ENCODE peak calls at places on chromosomes 4 and X, in six cellular contexts. V is EL; W is stimulated activated CD8-positive, alpha-beta memory T cell treated with anti-CD3 and anti-CD28 coated beads, Interleukin-15, amount 100 ng/mL, for 4 hours; R is AG10803; S is AG09309; L is HT-29. Z is an unnamed sample.

GRCh38 chr4:181281451-181281850 is 961.8 kb upstream of the TENM3 start:
- DNase-seq in V (no peak), W (no peak), R (no peak), S (no peak), L (no peak), Z (no peak)

GRCh38 chrX:53160297-53160983 is 64.6 kb downstream of the KDM5C start:
- DNase-seq in V (no peak), W (no peak), R (peak), S (no peak), L (no peak), Z (peak)

GRCh38 chrX:134898450-134898849 is 92.3 kb upstream of the SMIM10 start:
- DNase-seq in V (peak), W (no peak), R (no peak), S (no peak), L (no peak), Z (no peak)

GRCh38 chrX:139881572-139881971 is 51.3 kb downstream of the ATP11C start:
- DNase-seq in V (peak), W (no peak), R (peak), S (peak), L (no peak), Z (no peak)

GRCh38 chr4:12595489-12595888 is 888.7 kb downstream of the RAB28 start:
- DNase-seq in V (no peak), W (no peak), R (no peak), S (no peak), L (no peak), Z (no peak)

GRCh38 chrX:86436116-86436515 is 287.9 kb downstream of the DACH2 start:
- DNase-seq in V (no peak), W (no peak), R (no peak), S (no peak), L (no peak), Z (no peak)

GRCh38 chr4:44671636-44672035 is 6.6 kb upstream of the GUF1 start:
- DNase-seq in V (no peak), W (no peak), R (no peak), S (no peak), L (no peak), Z (no peak)

GRCh38 chr4:3371038-3371437 is 70.7 kb upstream of the HGFAC start:
- DNase-seq in V (no peak), W (no peak), R (no peak), S (no peak), L (no peak), Z (peak)

GRCh38 chr4:98706200-98706813 is 47.9 kb upstream of the TSPAN5 start:
- DNase-seq in V (no peak), W (peak), R (no peak), S (no peak), L (no peak), Z (no peak)

GRCh38 chr4:26723216-26723615 is 137.4 kb upstream of the STIM2 start:
- DNase-seq in V (no peak), W (no peak), R (no peak), S (no peak), L (no peak), Z (no peak)

GRCh38 chrX:113804293-113804692 is 779.6 kb upstream of the HTR2C start:
- DNase-seq in V (no peak), W (no peak), R (no peak), S (no peak), L (no peak), Z (no peak)

GRCh38 chr4:113760094-113760851 is 1.3 kb downstream of the CAMK2D start:
- DNase-seq in V (peak), W (no peak), R (peak), S (no peak), L (peak), Z (peak)

GRCh38 chr4:17489721-17490120 is 22.2 kb downstream of the QDPR start:
- DNase-seq in V (no peak), W (no peak), R (no peak), S (no peak), L (no peak), Z (no peak)

GRCh38 chrX:148381603-148382002 is 118.8 kb upstream of the AFF2 start:
- DNase-seq in V (no peak), W (no peak), R (no peak), S (no peak), L (no peak), Z (no peak)

GRCh38 chr4:184097240-184097619 is 120.4 kb downstream of the ENPP6 start:
- DNase-seq in V (no peak), W (no peak), R (peak), S (no peak), L (no peak), Z (peak)

GRCh38 chr4:14695411-14695810 is 306.9 kb upstream of the CPEB2 start:
- DNase-seq in V (no peak), W (no peak), R (no peak), S (no peak), L (no peak), Z (no peak)

GRCh38 chrX:134172588-134173259 is 64.3 kb upstream of the CCDC160 start:
- DNase-seq in V (no peak), W (peak), R (no peak), S (no peak), L (no peak), Z (peak)

GRCh38 chr4:126697748-126698147 is 935.0 kb upstream of the INTU start:
- DNase-seq in V (peak), W (no peak), R (peak), S (peak), L (no peak), Z (no peak)

GRCh38 chrX:39905946-39906345 is 191.8 kb downstream of the BCOR start:
- DNase-seq in V (no peak), W (no peak), R (no peak), S (no peak), L (no peak), Z (no peak)

GRCh38 chrX:109384569-109385174 is 97.2 kb downstream of the GUCY2F start:
- DNase-seq in V (peak), W (no peak), R (peak), S (no peak), L (peak), Z (peak)

GRCh38 chrX:81174286-81174685 is 27.4 kb downstream of the HMGN5 start:
- DNase-seq in V (peak), W (no peak), R (peak), S (no peak), L (peak), Z (peak)

GRCh38 chr4:190015538-190016368 is 11.3 kb downstream of the FRG2 start:
- DNase-seq in V (no peak), W (no peak), R (no peak), S (no peak), L (no peak), Z (peak)

GRCh38 chrX:95076449-95076848 is 1402.4 kb downstream of the FAM133A start:
- DNase-seq in V (peak), W (no peak), R (peak), S (no peak), L (peak), Z (peak)

GRCh38 chr4:114921790-114922581 is 191.4 kb downstream of the NDST4 start:
- DNase-seq in V (no peak), W (no peak), R (no peak), S (no peak), L (peak), Z (peak)

GRCh38 chrX:46758956-46759644 is at the start of gene SLC9A7:
- DNase-seq in V (peak), W (peak), R (peak), S (no peak), L (peak), Z (peak)

GRCh38 chr4:57640391-57641100 is 530.4 kb upstream of the IGFBP7 start:
- DNase-seq in V (no peak), W (no peak), R (no peak), S (no peak), L (no peak), Z (no peak)

GRCh38 chrX:66408507-66408906 is 230.4 kb downstream of the EDA2R start:
- DNase-seq in V (no peak), W (no peak), R (no peak), S (no peak), L (peak), Z (no peak)

GRCh38 chrX:39828971-39829370 is 268.8 kb downstream of the BCOR start:
- DNase-seq in V (no peak), W (no peak), R (no peak), S (no peak), L (no peak), Z (no peak)

GRCh38 chr4:54315561-54315960 is 86.5 kb downstream of the PDGFRA start:
- DNase-seq in V (no peak), W (no peak), R (no peak), S (no peak), L (no peak), Z (no peak)

GRCh38 chr4:72679666-72680065 is 110.6 kb upstream of the ADAMTS3 start:
- DNase-seq in V (no peak), W (no peak), R (no peak), S (no peak), L (no peak), Z (no peak)

GRCh38 chr4:154208424-154208823 is 283.2 kb downstream of the DCHS2 start:
- DNase-seq in V (peak), W (no peak), R (no peak), S (no peak), L (no peak), Z (no peak)

GRCh38 chr4:2843909-2844584 is 403 bp downstream of the ADD1 start:
- DNase-seq in V (peak), W (no peak), R (peak), S (no peak), L (peak), Z (peak)

GRCh38 chr4:119550857-119551532 is 77.6 kb downstream of the PDE5A start:
- DNase-seq in V (peak), W (no peak), R (peak), S (no peak), L (no peak), Z (no peak)

GRCh38 chr4:186723207-186724047 is at the start of gene FAT1:
- DNase-seq in V (peak), W (no peak), R (peak), S (no peak), L (peak), Z (peak)

GRCh38 chr4:183057255-183057654 is 41.8 kb upstream of the WWC2 start:
- DNase-seq in V (no peak), W (no peak), R (no peak), S (no peak), L (no peak), Z (peak)

GRCh38 chr4:100849319-100849718 is 331.5 kb upstream of the EMCN start:
- DNase-seq in V (no peak), W (no peak), R (no peak), S (no peak), L (no peak), Z (no peak)

GRCh38 chrX:129957241-129958099 is 25.0 kb upstream of the BCORL1 start:
- DNase-seq in V (peak), W (no peak), R (peak), S (no peak), L (peak), Z (peak)

GRCh38 chr4:74934016-74934821 is 1.3 kb downstream of the PARM1 start:
- DNase-seq in V (peak), W (no peak), R (peak), S (no peak), L (peak), Z (peak)